ENCODE peak calls at places on chromosomes 11 and 22, in eight cellular contexts. One of them, this sample, is unnamed.

GRCh38 chr11:61332266-61332822 is 561 bp downstream of the DDB1 start:
- DNase-seq in brain microvascular endothelial cell: peak
- DNase-seq in HT1080: no peak
- DNase-seq in stimulated activated CD8-positive, alpha-beta memory T cell treated with anti-CD3 and anti-CD28 coated beads, Interleukin-2, amount 100 ng/mL, for 1 hour: no peak
- DNase-seq in H7: peak
- DNase-seq in posterior vena cava: no peak
- DNase-seq in right lobe of liver: no peak
- DNase-seq in A549: no peak
- DNase-seq in this sample: no peak

GRCh38 chr22:48320671-48321515 is 1506.8 kb downstream of the BRD1 start:
- DNase-seq in brain microvascular endothelial cell: no peak
- DNase-seq in HT1080: no peak
- DNase-seq in stimulated activated CD8-positive, alpha-beta memory T cell treated with anti-CD3 and anti-CD28 coated beads, Interleukin-2, amount 100 ng/mL, for 1 hour: no peak
- DNase-seq in H7: peak
- DNase-seq in posterior vena cava: peak
- DNase-seq in right lobe of liver: peak
- DNase-seq in A549: no peak
- DNase-seq in this sample: no peak

GRCh38 chr11:1131033-1131911 is 26.5 kb upstream of the MUC5AC start:
- DNase-seq in brain microvascular endothelial cell: no peak
- DNase-seq in HT1080: no peak
- DNase-seq in stimulated activated CD8-positive, alpha-beta memory T cell treated with anti-CD3 and anti-CD28 coated beads, Interleukin-2, amount 100 ng/mL, for 1 hour: no peak
- DNase-seq in H7: peak
- DNase-seq in posterior vena cava: peak
- DNase-seq in right lobe of liver: peak
- DNase-seq in A549: no peak
- DNase-seq in this sample: no peak

GRCh38 chr11:121754603-121755002 is 301.8 kb upstream of the SORL1-AS1 start:
- DNase-seq in brain microvascular endothelial cell: no peak
- DNase-seq in HT1080: no peak
- DNase-seq in stimulated activated CD8-positive, alpha-beta memory T cell treated with anti-CD3 and anti-CD28 coated beads, Interleukin-2, amount 100 ng/mL, for 1 hour: no peak
- DNase-seq in H7: peak
- DNase-seq in posterior vena cava: no peak
- DNase-seq in right lobe of liver: no peak
- DNase-seq in A549: no peak
- DNase-seq in this sample: no peak

GRCh38 chr22:45502215-45503070 is at the start of gene FBLN1:
- DNase-seq in brain microvascular endothelial cell: no peak
- DNase-seq in HT1080: no peak
- DNase-seq in stimulated activated CD8-positive, alpha-beta memory T cell treated with anti-CD3 and anti-CD28 coated beads, Interleukin-2, amount 100 ng/mL, for 1 hour: no peak
- DNase-seq in H7: peak
- DNase-seq in posterior vena cava: peak
- DNase-seq in right lobe of liver: peak
- DNase-seq in A549: peak
- DNase-seq in this sample: no peak

GRCh38 chr22:21764038-21764804 is 28.6 kb upstream of the YPEL1 start:
- DNase-seq in brain microvascular endothelial cell: no peak
- DNase-seq in HT1080: no peak
- DNase-seq in stimulated activated CD8-positive, alpha-beta memory T cell treated with anti-CD3 and anti-CD28 coated beads, Interleukin-2, amount 100 ng/mL, for 1 hour: no peak
- DNase-seq in H7: no peak
- DNase-seq in posterior vena cava: peak
- DNase-seq in right lobe of liver: no peak
- DNase-seq in A549: no peak
- DNase-seq in this sample: no peak

GRCh38 chr11:128908391-128909246 is 17.5 kb downstream of the KCNJ5 start:
- DNase-seq in brain microvascular endothelial cell: peak
- DNase-seq in HT1080: peak
- DNase-seq in stimulated activated CD8-positive, alpha-beta memory T cell treated with anti-CD3 and anti-CD28 coated beads, Interleukin-2, amount 100 ng/mL, for 1 hour: no peak
- DNase-seq in H7: no peak
- DNase-seq in posterior vena cava: peak
- DNase-seq in right lobe of liver: no peak
- DNase-seq in A549: peak
- DNase-seq in this sample: no peak

GRCh38 chr11:130622126-130622525 is 173.7 kb downstream of the ADAMTS15 start:
- DNase-seq in brain microvascular endothelial cell: no peak
- DNase-seq in HT1080: no peak
- DNase-seq in stimulated activated CD8-positive, alpha-beta memory T cell treated with anti-CD3 and anti-CD28 coated beads, Interleukin-2, amount 100 ng/mL, for 1 hour: no peak
- DNase-seq in H7: no peak
- DNase-seq in posterior vena cava: no peak
- DNase-seq in right lobe of liver: no peak
- DNase-seq in A549: no peak
- DNase-seq in this sample: no peak

GRCh38 chr11:92826136-92826535 is 143.3 kb upstream of the MTNR1B start:
- DNase-seq in brain microvascular endothelial cell: peak
- DNase-seq in HT1080: no peak
- DNase-seq in stimulated activated CD8-positive, alpha-beta memory T cell treated with anti-CD3 and anti-CD28 coated beads, Interleukin-2, amount 100 ng/mL, for 1 hour: no peak
- DNase-seq in H7: no peak
- DNase-seq in posterior vena cava: no peak
- DNase-seq in right lobe of liver: no peak
- DNase-seq in A549: no peak
- DNase-seq in this sample: no peak

GRCh38 chr11:32870676-32871075 is 21.9 kb upstream of the QSER1 start:
- DNase-seq in brain microvascular endothelial cell: no peak
- DNase-seq in HT1080: peak
- DNase-seq in stimulated activated CD8-positive, alpha-beta memory T cell treated with anti-CD3 and anti-CD28 coated beads, Interleukin-2, amount 100 ng/mL, for 1 hour: no peak
- DNase-seq in H7: peak
- DNase-seq in posterior vena cava: no peak
- DNase-seq in right lobe of liver: no peak
- DNase-seq in A549: peak
- DNase-seq in this sample: no peak

GRCh38 chr22:30922151-30922611 is 46.4 kb downstream of the MORC2 start:
- DNase-seq in brain microvascular endothelial cell: peak
- DNase-seq in HT1080: no peak
- DNase-seq in stimulated activated CD8-positive, alpha-beta memory T cell treated with anti-CD3 and anti-CD28 coated beads, Interleukin-2, amount 100 ng/mL, for 1 hour: peak
- DNase-seq in H7: peak
- DNase-seq in posterior vena cava: peak
- DNase-seq in right lobe of liver: peak
- DNase-seq in A549: peak
- DNase-seq in this sample: no peak

GRCh38 chr11:22778642-22779041 is 51.0 kb downstream of the SVIP start:
- DNase-seq in brain microvascular endothelial cell: no peak
- DNase-seq in HT1080: no peak
- DNase-seq in stimulated activated CD8-positive, alpha-beta memory T cell treated with anti-CD3 and anti-CD28 coated beads, Interleukin-2, amount 100 ng/mL, for 1 hour: no peak
- DNase-seq in H7: no peak
- DNase-seq in posterior vena cava: no peak
- DNase-seq in right lobe of liver: no peak
- DNase-seq in A549: peak
- DNase-seq in this sample: no peak

GRCh38 chr11:921921-922678 is 3.6 kb upstream of the AP2A2 start:
- DNase-seq in brain microvascular endothelial cell: no peak
- DNase-seq in HT1080: no peak
- DNase-seq in stimulated activated CD8-positive, alpha-beta memory T cell treated with anti-CD3 and anti-CD28 coated beads, Interleukin-2, amount 100 ng/mL, for 1 hour: no peak
- DNase-seq in H7: peak
- DNase-seq in posterior vena cava: no peak
- DNase-seq in right lobe of liver: no peak
- DNase-seq in A549: no peak
- DNase-seq in this sample: no peak

GRCh38 chr11:20669833-20670684 is 673 bp downstream of the NELL1 start:
- DNase-seq in brain microvascular endothelial cell: no peak
- DNase-seq in HT1080: no peak
- DNase-seq in stimulated activated CD8-positive, alpha-beta memory T cell treated with anti-CD3 and anti-CD28 coated beads, Interleukin-2, amount 100 ng/mL, for 1 hour: no peak
- DNase-seq in H7: peak
- DNase-seq in posterior vena cava: no peak
- DNase-seq in right lobe of liver: no peak
- DNase-seq in A549: no peak
- DNase-seq in this sample: no peak

GRCh38 chr22:41772198-41772597 is 28.3 kb upstream of the CCDC134 start:
- DNase-seq in brain microvascular endothelial cell: no peak
- DNase-seq in HT1080: no peak
- DNase-seq in stimulated activated CD8-positive, alpha-beta memory T cell treated with anti-CD3 and anti-CD28 coated beads, Interleukin-2, amount 100 ng/mL, for 1 hour: no peak
- DNase-seq in H7: no peak
- DNase-seq in posterior vena cava: peak
- DNase-seq in right lobe of liver: no peak
- DNase-seq in A549: peak
- DNase-seq in this sample: no peak

GRCh38 chr11:76910620-76911414 is 50.1 kb downstream of the ACER3 start:
- DNase-seq in brain microvascular endothelial cell: no peak
- DNase-seq in HT1080: no peak
- DNase-seq in stimulated activated CD8-positive, alpha-beta memory T cell treated with anti-CD3 and anti-CD28 coated beads, Interleukin-2, amount 100 ng/mL, for 1 hour: no peak
- DNase-seq in H7: no peak
- DNase-seq in posterior vena cava: no peak
- DNase-seq in right lobe of liver: no peak
- DNase-seq in A549: no peak
- DNase-seq in this sample: no peak

GRCh38 chr11:86977441-86978050 is 22.4 kb upstream of the FZD4 start:
- DNase-seq in brain microvascular endothelial cell: no peak
- DNase-seq in HT1080: no peak
- DNase-seq in stimulated activated CD8-positive, alpha-beta memory T cell treated with anti-CD3 and anti-CD28 coated beads, Interleukin-2, amount 100 ng/mL, for 1 hour: no peak
- DNase-seq in H7: no peak
- DNase-seq in posterior vena cava: no peak
- DNase-seq in right lobe of liver: no peak
- DNase-seq in A549: no peak
- DNase-seq in this sample: no peak

GRCh38 chr11:16881766-16882165 is 132.4 kb downstream of the PLEKHA7 start:
- DNase-seq in brain microvascular endothelial cell: no peak
- DNase-seq in HT1080: no peak
- DNase-seq in stimulated activated CD8-positive, alpha-beta memory T cell treated with anti-CD3 and anti-CD28 coated beads, Interleukin-2, amount 100 ng/mL, for 1 hour: no peak
- DNase-seq in H7: no peak
- DNase-seq in posterior vena cava: no peak
- DNase-seq in right lobe of liver: no peak
- DNase-seq in A549: no peak
- DNase-seq in this sample: no peak

GRCh38 chr11:63478896-63479295 is 12.1 kb downstream of the PLAAT5 start:
- DNase-seq in brain microvascular endothelial cell: peak
- DNase-seq in HT1080: peak
- DNase-seq in stimulated activated CD8-positive, alpha-beta memory T cell treated with anti-CD3 and anti-CD28 coated beads, Interleukin-2, amount 100 ng/mL, for 1 hour: peak
- DNase-seq in H7: peak
- DNase-seq in posterior vena cava: no peak
- DNase-seq in right lobe of liver: no peak
- DNase-seq in A549: peak
- DNase-seq in this sample: peak

GRCh38 chr11:8090756-8091155 is 9.7 kb downstream of the TUB start:
- DNase-seq in brain microvascular endothelial cell: peak
- DNase-seq in HT1080: no peak
- DNase-seq in stimulated activated CD8-positive, alpha-beta memory T cell treated with anti-CD3 and anti-CD28 coated beads, Interleukin-2, amount 100 ng/mL, for 1 hour: no peak
- DNase-seq in H7: peak
- DNase-seq in posterior vena cava: no peak
- DNase-seq in right lobe of liver: no peak
- DNase-seq in A549: peak
- DNase-seq in this sample: no peak

GRCh38 chr11:107457205-107457557 is 444 bp downstream of the CWF19L2 start:
- DNase-seq in brain microvascular endothelial cell: peak
- DNase-seq in HT1080: no peak
- DNase-seq in stimulated activated CD8-positive, alpha-beta memory T cell treated with anti-CD3 and anti-CD28 coated beads, Interleukin-2, amount 100 ng/mL, for 1 hour: no peak
- DNase-seq in H7: peak
- DNase-seq in posterior vena cava: no peak
- DNase-seq in right lobe of liver: no peak
- DNase-seq in A549: no peak
- DNase-seq in this sample: no peak

GRCh38 chr11:1546536-1547466 is 25.3 kb downstream of the DUSP8 start:
- DNase-seq in brain microvascular endothelial cell: no peak
- DNase-seq in HT1080: no peak
- DNase-seq in stimulated activated CD8-positive, alpha-beta memory T cell treated with anti-CD3 and anti-CD28 coated beads, Interleukin-2, amount 100 ng/mL, for 1 hour: peak
- DNase-seq in H7: peak
- DNase-seq in posterior vena cava: no peak
- DNase-seq in right lobe of liver: no peak
- DNase-seq in A549: peak
- DNase-seq in this sample: no peak

GRCh38 chr22:31481129-31481528 is 8.5 kb downstream of the EIF4ENIF1 start:
- DNase-seq in brain microvascular endothelial cell: no peak
- DNase-seq in HT1080: no peak
- DNase-seq in stimulated activated CD8-positive, alpha-beta memory T cell treated with anti-CD3 and anti-CD28 coated beads, Interleukin-2, amount 100 ng/mL, for 1 hour: no peak
- DNase-seq in H7: no peak
- DNase-seq in posterior vena cava: no peak
- DNase-seq in right lobe of liver: no peak
- DNase-seq in A549: no peak
- DNase-seq in this sample: no peak